ENCODE peak calls at places on chromosomes 11 and 22, in four cellular contexts. J is K562, R is GM12878, D is HepG2. N is an unnamed sample.

GRCh38 chr11:121023848-121024751 is at the start of gene TBCEL:
- DNase-seq in J (peak; percentile 90), R (peak; percentile 54), D (peak; percentile 83), N (peak; percentile 56)

GRCh38 chr11:12216542-12217422 is 106.4 kb downstream of the MICAL2 start:
- DNase-seq in J (no peak), R (no peak), D (no peak), N (no peak)

GRCh38 chr11:3011891-3012885 is 20.1 kb upstream of the NAP1L4 start:
- DNase-seq in J (no peak), R (no peak), D (no peak), N (no peak)

GRCh38 chr11:95592455-95592854 is 197.1 kb downstream of the FAM76B start:
- DNase-seq in J (no peak), R (no peak), D (no peak), N (no peak)

GRCh38 chr11:44628730-44629361 is 63.4 kb downstream of the CD82 start:
- DNase-seq in J (no peak), R (no peak), D (no peak), N (no peak)

GRCh38 chr11:2750601-2751522 is 51.1 kb upstream of the KCNQ1OT1 start:
- DNase-seq in J (no peak), R (no peak), D (no peak), N (no peak)

GRCh38 chr11:22169833-22170232 is 23.1 kb upstream of the ANO5 start:
- DNase-seq in J (no peak), R (no peak), D (peak; percentile 6), N (no peak)

GRCh38 chr11:76785513-76785912 is 2.4 kb downstream of the TSKU start:
- DNase-seq in J (no peak), R (no peak), D (no peak), N (no peak)

GRCh38 chr22:37328017-37328416 is 45.7 kb downstream of the CYTH4 start:
- DNase-seq in J (no peak), R (no peak), D (no peak), N (peak; percentile 96)

GRCh38 chr11:59787816-59788215 is 22.8 kb downstream of the MRPL16 start:
- DNase-seq in J (no peak), R (no peak), D (no peak), N (no peak)

GRCh38 chr11:92225563-92226308 is 1.1 kb downstream of the FAT3 start:
- DNase-seq in J (no peak), R (no peak), D (no peak), N (no peak)

GRCh38 chr11:92225206-92225562 is 566 bp downstream of the FAT3 start:
- DNase-seq in J (no peak), R (no peak), D (no peak), N (no peak)

GRCh38 chr11:92226331-92227232 is 2.0 kb downstream of the FAT3 start:
- DNase-seq in J (no peak), R (no peak), D (no peak), N (no peak)

GRCh38 chr11:92227233-92227593 is 2.6 kb downstream of the FAT3 start:
- DNase-seq in J (no peak), R (no peak), D (no peak), N (no peak)

DNA sequence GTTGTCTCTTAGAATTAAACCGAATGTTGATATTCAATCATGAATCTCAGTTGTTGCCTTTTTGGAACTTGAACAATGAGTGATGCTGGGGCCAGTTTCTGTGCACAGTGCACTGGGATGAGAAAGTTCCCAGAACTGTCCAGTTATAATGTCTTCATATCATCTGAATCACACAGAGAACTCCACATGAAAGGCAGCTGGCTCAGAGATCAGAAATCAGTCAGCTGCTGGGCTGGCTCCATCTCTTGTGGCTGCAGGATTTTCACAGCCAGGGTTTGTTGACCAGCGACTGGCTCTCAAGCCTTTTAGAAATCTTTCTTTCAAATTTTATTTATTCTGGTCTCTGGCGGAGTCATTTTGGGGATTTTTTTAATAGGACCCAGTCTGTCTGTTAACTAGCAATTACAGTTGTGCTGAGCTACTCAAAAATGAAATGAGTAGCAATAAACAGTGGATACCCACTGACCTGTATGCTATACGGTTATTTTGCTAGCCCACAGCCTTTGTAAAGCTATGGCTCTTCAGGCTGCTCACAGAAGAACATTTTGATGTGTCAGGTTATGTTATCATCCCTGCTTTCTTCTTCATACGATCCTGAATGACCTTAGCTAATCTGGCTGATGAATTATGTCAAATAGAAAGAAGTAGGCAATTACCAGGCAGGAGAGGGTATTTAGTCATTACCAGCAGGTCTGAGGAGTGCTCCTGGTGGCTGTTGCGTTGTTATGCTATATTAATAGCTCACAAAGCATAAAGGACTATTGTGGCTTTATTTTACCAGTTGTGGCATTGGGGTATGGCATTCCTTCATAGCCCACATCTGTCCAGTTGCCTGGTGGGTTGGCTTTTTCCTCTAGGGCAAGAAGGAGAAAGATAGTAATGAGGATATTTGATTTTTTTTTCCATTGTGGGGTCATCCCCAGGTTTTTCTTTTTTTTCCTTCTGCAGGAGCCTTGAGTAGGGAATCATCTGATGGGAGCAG is 3.6 kb downstream of the FAT3 start:
- DNase-seq in J (no peak), R (no peak), D (no peak), N (no peak)
- TF ChIP-seq REST in J (no peak), R (no peak), D (no peak), N (no peak)

GRCh38 chr11:94557391-94557790 is 9.8 kb upstream of the PIWIL4 start:
- DNase-seq in J (no peak), R (no peak), D (no peak), N (no peak)
- H3K4me1 ChIP-seq in J (no peaks in the 10 kb centered on the region), R (no peaks in the 10 kb centered on the region), D (no peaks in the 10 kb centered on the region), N (no peaks in the 10 kb centered on the region)

GRCh38 chr22:19748139-19748538 is 12.4 kb upstream of the TBX1 start:
- DNase-seq in J (no peak), R (no peak), D (no peak), N (no peak)
- TF ChIP-seq SRF in J (no peak), R (no peak), D (no peak), N (no peak)

DNA sequence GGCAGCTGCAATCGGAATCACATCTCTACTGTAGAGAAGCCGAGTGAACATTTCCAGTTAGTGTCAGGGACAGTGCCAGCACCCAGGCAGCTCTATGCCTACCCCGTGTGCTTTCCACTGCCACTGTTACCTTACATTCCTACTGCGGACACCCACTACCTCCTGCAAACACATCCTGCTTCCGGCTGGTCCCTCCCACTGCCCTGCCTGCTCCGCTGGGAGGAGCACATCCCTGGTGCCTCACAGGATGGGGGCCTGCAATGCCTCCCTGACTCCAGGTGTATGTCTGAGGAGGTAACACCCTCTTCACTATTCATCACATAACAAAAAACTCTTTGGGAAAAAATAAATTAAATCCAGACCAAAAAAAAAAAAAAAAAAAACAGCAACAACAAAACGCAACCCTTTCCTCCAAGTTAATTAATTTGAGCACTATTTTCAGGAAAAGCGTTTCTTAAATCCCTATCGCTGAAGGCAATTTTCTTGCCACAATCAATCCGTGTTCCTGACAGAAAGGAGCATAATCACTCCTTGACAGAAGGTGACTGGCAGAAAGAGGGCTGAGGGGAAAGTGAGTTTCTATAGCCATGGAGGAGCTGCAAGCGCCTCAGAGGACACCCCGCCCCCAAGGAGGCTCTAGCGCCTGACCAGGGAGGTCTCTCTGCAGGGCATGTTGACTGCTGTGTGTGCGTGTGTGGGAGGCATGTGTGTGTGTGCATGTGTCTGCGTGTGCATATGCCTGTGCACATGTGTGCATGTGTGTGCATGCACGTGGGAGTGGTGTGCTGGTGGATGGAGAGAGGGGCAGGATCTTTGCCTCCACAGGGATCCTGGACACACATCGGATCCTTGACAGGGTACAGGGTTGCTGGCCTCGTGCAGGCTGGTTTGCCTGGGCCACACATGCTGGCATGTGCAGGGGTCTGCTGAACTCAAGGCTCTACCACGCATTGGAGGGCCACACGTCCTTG is 134.8 kb upstream of the NTM start:
- DNase-seq in J (no peak), R (no peak), D (no peak), N (no peak)
- TF ChIP-seq REST in J (no peak), R (no peak), D (no peak), N (no peak)

GRCh38 chr22:42997577-42997976 is 17.4 kb downstream of the PACSIN2 start:
- DNase-seq in J (no peak), R (no peak), D (no peak), N (no peak)
- H3K4me1 ChIP-seq in J (peaks cover 8% of the 10 kb centered on the region), R (peaks cover 75% of the 10 kb centered on the region), D (peaks cover 96% of the 10 kb centered on the region), N (peaks cover 51% of the 10 kb centered on the region)

GRCh38 chr11:84414936-84415335 is 1128.8 kb upstream of the CCDC90B start:
- DNase-seq in J (no peak), R (no peak), D (no peak), N (no peak)

GRCh38 chr11:84407091-84407490 is 1120.9 kb upstream of the CCDC90B start:
- DNase-seq in J (no peak), R (no peak), D (no peak), N (no peak)

GRCh38 chr11:84412862-84413261 is 1126.7 kb upstream of the CCDC90B start:
- DNase-seq in J (no peak), R (no peak), D (no peak), N (no peak)

GRCh38 chr11:84413547-84413946 is 1127.4 kb upstream of the CCDC90B start:
- DNase-seq in J (no peak), R (no peak), D (no peak), N (no peak)

DNA sequence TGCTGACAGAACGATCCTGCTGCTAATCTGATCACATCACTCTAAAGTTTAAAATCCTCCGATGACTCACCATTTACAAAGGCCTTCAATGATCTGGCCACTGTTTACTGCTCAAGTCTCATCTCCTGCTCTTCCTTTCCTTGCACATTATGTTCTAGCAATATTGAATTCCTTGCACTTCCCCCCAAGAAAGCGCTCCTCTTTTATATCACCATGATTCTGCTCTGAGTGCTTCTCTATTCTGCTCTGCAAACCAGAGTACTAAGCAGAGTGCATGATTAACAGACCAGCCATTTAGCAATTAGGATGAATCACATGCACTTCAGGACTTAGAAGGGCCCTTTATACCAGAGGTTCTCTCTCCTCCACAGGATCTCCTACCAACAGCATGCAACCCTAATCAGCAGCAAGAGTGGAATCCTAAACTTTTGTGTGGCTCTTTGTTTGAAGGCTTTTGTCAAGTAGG is 1122.8 kb upstream of the CCDC90B start:
- DNase-seq in J (no peak), R (no peak), D (no peak), N (no peak)
- TF ChIP-seq SRF in J (no peak), R (no peak), D (no peak), N (no peak)

GRCh38 chr22:35451602-35452001 is 51.7 kb downstream of the MCM5 start:
- DNase-seq in J (no peak), R (no peak), D (no peak), N (no peak)
- TF ChIP-seq REST in J (no peak), R (no peak), D (no peak), N (no peak)

DNA sequence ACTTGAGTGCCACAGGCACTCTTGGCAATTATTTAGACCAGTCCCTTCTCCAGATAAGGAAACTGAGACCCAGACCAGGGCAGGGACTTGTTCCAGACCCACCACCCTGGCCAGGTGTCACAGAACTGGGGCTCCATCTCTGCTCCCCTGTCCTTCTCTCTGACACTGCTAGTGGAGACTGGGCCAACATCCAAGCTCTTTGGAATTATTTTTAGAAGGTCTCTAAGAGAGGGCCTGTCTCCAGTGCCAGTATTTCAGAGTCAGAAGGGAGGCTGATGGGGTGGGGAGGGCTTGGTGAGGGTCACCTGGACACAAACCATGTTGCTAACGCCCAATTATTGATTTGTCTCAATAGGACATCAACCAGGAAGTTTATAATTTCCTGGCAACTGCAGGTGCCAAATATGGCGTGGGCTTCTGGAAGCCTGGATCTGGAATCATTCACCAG is 32.7 kb downstream of the POLR3H start:
- DNase-seq in J (no peak), R (no peak), D (no peak), N (no peak)
- H3K4me1 ChIP-seq in J (peaks cover 32% of the 10 kb centered on the region), R (no peaks in the 10 kb centered on the region), D (peaks cover 10% of the 10 kb centered on the region), N (peaks cover 30% of the 10 kb centered on the region)

N was measured in HCT116.